ENCODE peak calls at places on chromosomes 13 and 19, in ten cellular contexts. Z is AG04450, Q is lower leg skin, X is body of pancreas, A is GM12865, W is ascending aorta, D is colonic mucosa, J is tibial nerve, S is testis, I is WTC11. U is an unnamed sample.

GRCh38 chr13:97295279-97296182 is 73.4 kb downstream of the MBNL2 start:
- DNase-seq in Z (peak; percentile 26), Q (no peak), X (no peak), A (no peak), W (no peak), D (no peak), J (no peak), S (no peak), I (no peak), U (peak; percentile 53)

GRCh38 chr19:35399948-35400772 is 29.3 kb downstream of the GPR42 start:
- DNase-seq in Z (no peak), Q (no peak), X (no peak), A (no peak), W (no peak), D (no peak), J (no peak), S (no peak), I (no peak), U (no peak)

GRCh38 chr13:95880346-95880745 is 172.9 kb downstream of the UGGT2 start:
- DNase-seq in Z (no peak), Q (no peak), X (no peak), A (no peak), W (no peak), D (no peak), J (no peak), S (no peak), I (no peak), U (no peak)

GRCh38 chr19:38932425-38933179 is 1.9 kb downstream of the MRPS12 start:
- DNase-seq in Z (no peak), Q (no peak), X (no peak), A (peak; percentile 72), W (no peak), D (no peak), J (no peak), S (peak; percentile 45), I (peak; percentile 44), U (peak; percentile 45)

GRCh38 chr13:36054041-36054440 is 77.1 kb downstream of the DCLK1 start:
- DNase-seq in Z (no peak), Q (no peak), X (no peak), A (no peak), W (no peak), D (no peak), J (no peak), S (no peak), I (no peak), U (no peak)

GRCh38 chr19:18468930-18469244 is 31.0 kb upstream of the ISYNA1 start:
- DNase-seq in Z (no peak), Q (no peak), X (no peak), A (no peak), W (no peak), D (no peak), J (no peak), S (no peak), I (no peak), U (no peak)

GRCh38 chr19:33512021-33512420 is 9.6 kb downstream of the PEPD start:
- DNase-seq in Z (no peak), Q (no peak), X (no peak), A (no peak), W (no peak), D (no peak), J (no peak), S (no peak), I (no peak), U (no peak)

GRCh38 chr19:44722131-44723121 is 23.5 kb downstream of the CEACAM16 start:
- DNase-seq in Z (no peak), Q (no peak), X (no peak), A (peak; percentile 85), W (no peak), D (no peak), J (no peak), S (no peak), I (no peak), U (no peak)

GRCh38 chr13:73272831-73273230 is 214.0 kb downstream of the KLF5 start:
- DNase-seq in Z (no peak), Q (no peak), X (no peak), A (no peak), W (no peak), D (no peak), J (no peak), S (no peak), I (no peak), U (no peak)

GRCh38 chr19:4375620-4376228 is 24.6 kb downstream of the SH3GL1 start:
- DNase-seq in Z (no peak), Q (no peak), X (peak; percentile 56), A (peak; percentile 87), W (peak; percentile 82), D (no peak), J (no peak), S (no peak), I (peak; percentile 47), U (peak; percentile 68)

GRCh38 chr13:68176486-68176885 is 946.4 kb upstream of the PCDH9 start:
- DNase-seq in Z (peak; percentile 34), Q (no peak), X (no peak), A (no peak), W (no peak), D (no peak), J (no peak), S (no peak), I (no peak), U (peak; percentile 1)

GRCh38 chr13:27374650-27375049 is 49.8 kb upstream of the GTF3A start:
- DNase-seq in Z (peak; percentile 59), Q (peak; percentile 55), X (peak; percentile 86), A (peak; percentile 73), W (peak; percentile 85), D (peak; percentile 85), J (peak; percentile 21), S (peak; percentile 79), I (peak; percentile 66), U (peak; percentile 80)

GRCh38 chr13:25771641-25772478 is 280.0 kb downstream of the SHISA2 start:
- DNase-seq in Z (no peak), Q (no peak), X (no peak), A (no peak), W (no peak), D (no peak), J (no peak), S (no peak), I (no peak), U (no peak)

GRCh38 chr13:101930331-101930730 is 471.5 kb downstream of the FGF14 start:
- DNase-seq in Z (no peak), Q (no peak), X (no peak), A (no peak), W (no peak), D (no peak), J (no peak), S (no peak), I (no peak), U (peak; percentile 6)

GRCh38 chr13:77034883-77035282 is 7.9 kb upstream of the FBXL3 start:
- DNase-seq in Z (no peak), Q (no peak), X (no peak), A (no peak), W (no peak), D (no peak), J (no peak), S (no peak), I (no peak), U (peak; percentile 32)

GRCh38 chr13:25493930-25494707 is 122.3 kb downstream of the ATP8A2 start:
- DNase-seq in Z (no peak), Q (no peak), X (no peak), A (no peak), W (no peak), D (no peak), J (no peak), S (no peak), I (no peak), U (no peak)

GRCh38 chr19:947090-947706 is 21.4 kb downstream of the ARID3A start:
- DNase-seq in Z (no peak), Q (no peak), X (no peak), A (peak; percentile 79), W (no peak), D (no peak), J (no peak), S (no peak), I (no peak), U (no peak)

GRCh38 chr13:80441968-80442367 is 101.0 kb upstream of the SPRY2 start:
- DNase-seq in Z (no peak), Q (no peak), X (no peak), A (no peak), W (no peak), D (no peak), J (no peak), S (no peak), I (no peak), U (no peak)

GRCh38 chr13:42612021-42612765 is 38.2 kb downstream of the TNFSF11 start:
- DNase-seq in Z (no peak), Q (no peak), X (no peak), A (no peak), W (no peak), D (no peak), J (no peak), S (no peak), I (no peak), U (no peak)

GRCh38 chr13:98751397-98752110 is 918 bp downstream of the SLC15A1 start:
- DNase-seq in Z (no peak), Q (no peak), X (peak; percentile 60), A (no peak), W (no peak), D (no peak), J (no peak), S (no peak), I (peak; percentile 65), U (peak; percentile 24)
- TF ChIP-seq CTCF in Z (no peak), Q (no peak), X (no peak), A (no peak), W (no peak), D (no peak), J (no peak), S (no peak), I (no peak), U (no peak)

GRCh38 chr19:11261902-11262839 is at the start of gene DOCK6:
- DNase-seq in Z (no peak), Q (no peak), X (peak; percentile 56), A (peak; percentile 45), W (no peak), D (peak; percentile 58), J (no peak), S (peak; percentile 29), I (peak; percentile 60), U (no peak)
- TF ChIP-seq CTCF in Z (peak; percentile 46), Q (no peak), X (no peak), A (peak; percentile 56), W (peak; percentile 57), D (peak; percentile 22), J (no peak), S (no peak), I (no peak), U (peak; percentile 44)

GRCh38 chr19:39935262-39935661 is 828 bp upstream of the FCGBP start:
- DNase-seq in Z (no peak), Q (no peak), X (no peak), A (no peak), W (no peak), D (no peak), J (no peak), S (no peak), I (no peak), U (no peak)
- TF ChIP-seq CTCF in Z (no peak), Q (no peak), X (no peak), A (peak; percentile 4), W (no peak), D (no peak), J (no peak), S (no peak), I (no peak), U (no peak)

DNA sequence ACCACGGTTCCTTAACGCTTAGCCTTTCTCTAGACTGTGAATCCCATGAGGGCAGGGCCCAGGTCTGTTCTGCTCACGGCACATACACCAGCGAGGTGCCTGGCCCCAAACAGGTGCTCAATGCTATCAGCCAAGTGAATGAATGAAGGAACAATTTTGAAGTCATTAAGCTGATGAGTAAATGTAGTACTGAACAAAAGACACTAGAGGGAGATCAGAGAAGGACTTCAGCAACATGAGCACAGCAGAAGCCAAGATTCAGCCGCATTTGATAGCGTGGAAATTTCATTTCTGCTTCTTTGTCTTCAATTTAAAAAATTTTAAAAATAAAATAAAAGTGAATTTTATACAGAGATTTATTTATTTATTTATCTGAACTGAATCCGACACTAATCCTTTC is 20.1 kb upstream of the MYO16 start:
- DNase-seq in Z (peak; percentile 6), Q (no peak), X (no peak), A (peak; percentile 6), W (no peak), D (no peak), J (no peak), S (peak; percentile 23), I (no peak), U (peak; percentile 0)
- TF ChIP-seq CTCF in Z (peak; percentile 49), Q (no peak), X (no peak), A (peak; percentile 27), W (peak; percentile 7), D (no peak), J (no peak), S (peak; percentile 21), I (peak; percentile 31), U (peak; percentile 14)